ENCODE peak calls at places on chromosomes 3 and 15, in nine cellular contexts. P, A, U, R, T, F, B, M and V are unnamed samples.

GRCh38 chr3:51024121-51024520 is 349.4 kb downstream of the DOCK3 start:
- DNase-seq in P (no peak), A (no peak), U (no peak), R (no peak), T (no peak), F (no peak), B (no peak), M (no peak), V (no peak)

GRCh38 chr3:161893972-161894371 is 397.4 kb downstream of the OTOL1 start:
- DNase-seq in P (no peak), A (no peak), U (peak), R (no peak), T (peak), F (no peak), B (no peak), M (no peak), V (no peak)

GRCh38 chr15:48877630-48878595 is at the start of gene EID1:
- DNase-seq in P (peak), A (peak), U (peak), R (peak), T (peak), F (peak), B (peak), M (peak), V (peak)

GRCh38 chr3:102790742-102791141 is 355.9 kb downstream of the ZPLD1 start:
- DNase-seq in P (peak), A (no peak), U (no peak), R (no peak), T (no peak), F (no peak), B (no peak), M (no peak), V (no peak)

GRCh38 chr15:77944002-77944867 is 133.3 kb downstream of the TBC1D2B start:
- DNase-seq in P (peak), A (peak), U (peak), R (no peak), T (peak), F (peak), B (peak), M (peak), V (peak)

GRCh38 chr3:36957862-36958686 is 13.2 kb upstream of the TRANK1 start:
- DNase-seq in P (no peak), A (no peak), U (no peak), R (no peak), T (peak), F (no peak), B (no peak), M (no peak), V (no peak)

GRCh38 chr3:151146071-151146730 is 56.8 kb downstream of the GPR171 start:
- DNase-seq in P (peak), A (peak), U (peak), R (peak), T (peak), F (peak), B (peak), M (peak), V (no peak)

GRCh38 chr3:11085078-11085840 is 69.0 kb upstream of the HRH1 start:
- DNase-seq in P (no peak), A (no peak), U (no peak), R (no peak), T (peak), F (no peak), B (no peak), M (no peak), V (no peak)

GRCh38 chr3:188319569-188319968 is 165.6 kb downstream of the LPP start:
- DNase-seq in P (no peak), A (no peak), U (no peak), R (no peak), T (no peak), F (no peak), B (no peak), M (no peak), V (no peak)

GRCh38 chr3:72346526-72346926 is 501.7 kb downstream of the SHQ1 start:
- DNase-seq in P (peak), A (no peak), U (peak), R (peak), T (peak), F (no peak), B (no peak), M (no peak), V (no peak)

GRCh38 chr3:151203053-151203420 is at the start of gene GPR171:
- DNase-seq in P (no peak), A (no peak), U (no peak), R (no peak), T (no peak), F (peak), B (no peak), M (peak), V (peak)

GRCh38 chr3:172520332-172520831 is 2.8 kb downstream of the TNFSF10 start:
- DNase-seq in P (peak), A (no peak), U (peak), R (no peak), T (peak), F (no peak), B (no peak), M (no peak), V (no peak)

GRCh38 chr3:112002458-112002971 is 3.8 kb downstream of the TAGLN3 start:
- DNase-seq in P (no peak), A (no peak), U (no peak), R (no peak), T (peak), F (peak), B (no peak), M (no peak), V (no peak)

GRCh38 chr3:8651418-8652322 is 7.1 kb upstream of the SSUH2 start:
- DNase-seq in P (no peak), A (no peak), U (no peak), R (no peak), T (no peak), F (no peak), B (no peak), M (no peak), V (no peak)

GRCh38 chr3:178551916-178552321 is 15.7 kb downstream of the KCNMB2 start:
- DNase-seq in P (no peak), A (no peak), U (peak), R (no peak), T (no peak), F (no peak), B (no peak), M (no peak), V (no peak)

GRCh38 chr3:123528130-123528529 is 56.7 kb downstream of the HACD2 start:
- DNase-seq in P (no peak), A (no peak), U (no peak), R (no peak), T (no peak), F (no peak), B (no peak), M (no peak), V (no peak)

GRCh38 chr3:161510510-161511260 is 14.1 kb downstream of the OTOL1 start:
- DNase-seq in P (no peak), A (no peak), U (no peak), R (no peak), T (no peak), F (no peak), B (no peak), M (no peak), V (no peak)

GRCh38 chr3:87811953-87812352 is 246.9 kb downstream of the CGGBP1 start:
- DNase-seq in P (no peak), A (no peak), U (no peak), R (no peak), T (no peak), F (no peak), B (no peak), M (no peak), V (no peak)

GRCh38 chr3:75983609-75984290 is 198.4 kb upstream of the ZNF717 start:
- DNase-seq in P (no peak), A (no peak), U (no peak), R (no peak), T (no peak), F (no peak), B (no peak), M (no peak), V (no peak)

GRCh38 chr3:21654662-21655061 is 96.3 kb downstream of the ZNF385D start:
- DNase-seq in P (peak), A (no peak), U (no peak), R (no peak), T (peak), F (no peak), B (no peak), M (no peak), V (no peak)

GRCh38 chr3:58269356-58269755 is 31.8 kb downstream of the ABHD6 start:
- DNase-seq in P (no peak), A (no peak), U (no peak), R (no peak), T (no peak), F (no peak), B (no peak), M (no peak), V (no peak)

GRCh38 chr3:11651900-11652299 is 8.2 kb upstream of the VGLL4 start:
- DNase-seq in P (no peak), A (no peak), U (no peak), R (no peak), T (no peak), F (no peak), B (no peak), M (no peak), V (no peak)

GRCh38 chr3:170078620-170079281 is 41.0 kb downstream of the GPR160 start:
- DNase-seq in P (no peak), A (no peak), U (no peak), R (no peak), T (no peak), F (no peak), B (no peak), M (no peak), V (no peak)

GRCh38 chr3:89411211-89411610 is 303.8 kb downstream of the EPHA3 start:
- DNase-seq in P (no peak), A (no peak), U (no peak), R (no peak), T (no peak), F (no peak), B (no peak), M (no peak), V (no peak)

GRCh38 chr3:25423780-25424179 is 4.3 kb upstream of the RARB start:
- DNase-seq in P (peak), A (no peak), U (no peak), R (no peak), T (peak), F (no peak), B (no peak), M (no peak), V (no peak)

GRCh38 chr3:20015525-20015924 is 3.5 kb upstream of the PP2D1 start:
- DNase-seq in P (no peak), A (no peak), U (no peak), R (no peak), T (no peak), F (no peak), B (no peak), M (no peak), V (no peak)